ENCODE peak calls at places on chromosome 22, in nine cellular contexts. T, F, I, Q, R, Z, M, W and C are unnamed samples.

GRCh38 chr22:19374410-19374809 is 57.1 kb downstream of the HIRA start:
- ATAC-seq in M (no peak), I (no peak), R (no peak), Q (no peak), W (no peak), Z (no peak), F (no peak), T (no peak), C (no peak)

GRCh38 chr22:25156736-25157135 is 42.9 kb upstream of the CRYBB3 start:
- ATAC-seq in Z (no peak), I (no peak), W (no peak), R (no peak), T (no peak), F (no peak), Q (no peak), M (no peak), C (no peak)

GRCh38 chr22:45763236-45763624 is 91.6 kb downstream of the ATXN10 start:
- ATAC-seq in I (no peak), T (no peak), M (peak; percentile 39), R (no peak), Z (no peak), Q (peak; percentile 67), F (no peak), W (peak; percentile 65), C (no peak)

GRCh38 chr22:27124336-27125023 is 467.1 kb downstream of the MIAT start:
- ATAC-seq in Z (no peak), R (no peak), T (no peak), M (peak; percentile 43), Q (no peak), W (peak; percentile 61), I (peak; percentile 70), F (no peak), C (no peak)

GRCh38 chr22:20938272-20938671 is 21.1 kb downstream of the CRKL start:
- ATAC-seq in I (no peak), Z (no peak), T (no peak), R (no peak), F (no peak), W (no peak), Q (no peak), M (no peak), C (no peak)

GRCh38 chr22:46609175-46609690 is 11.0 kb upstream of the GRAMD4 start:
- ATAC-seq in Q (peak; percentile 33), M (no peak), F (no peak), W (no peak), R (no peak), I (no peak), T (no peak), Z (no peak), C (no peak)

GRCh38 chr22:39381009-39381755 is 18.4 kb upstream of the TAB1 start:
- ATAC-seq in Z (no peak), R (no peak), W (no peak), F (no peak), Q (peak; percentile 12), I (no peak), M (no peak), T (no peak), C (no peak)

GRCh38 chr22:46661221-46661851 is 41.1 kb downstream of the GRAMD4 start:
- ATAC-seq in Q (no peak), F (peak; percentile 34), R (peak; percentile 58), W (peak; percentile 28), I (no peak), Z (peak; percentile 73), M (no peak), T (no peak), C (peak; percentile 95)

GRCh38 chr22:20922141-20922751 is 5.0 kb downstream of the CRKL start:
- ATAC-seq in R (no peak), F (no peak), M (no peak), I (no peak), Q (no peak), T (no peak), Z (no peak), W (no peak), C (no peak)

GRCh38 chr22:38120359-38121110 is 10.1 kb upstream of the BAIAP2L2 start:
- ATAC-seq in M (peak; percentile 16), Q (peak; percentile 67), Z (no peak), W (no peak), T (no peak), I (no peak), R (no peak), F (no peak), C (no peak)

GRCh38 chr22:23275751-23276150 is 95.4 kb downstream of the BCR start:
- ATAC-seq in M (no peak), Z (no peak), R (no peak), T (no peak), Q (no peak), W (no peak), F (no peak), I (no peak), C (no peak)

GRCh38 chr22:45788530-45788929 is 116.9 kb downstream of the ATXN10 start:
- ATAC-seq in W (no peak), T (no peak), I (no peak), Z (no peak), M (no peak), Q (no peak), F (no peak), R (no peak), C (no peak)

GRCh38 chr22:41216984-41217383 is 11.9 kb downstream of the L3MBTL2 start:
- ATAC-seq in I (no peak), F (no peak), T (no peak), M (peak; percentile 39), W (peak; percentile 12), Z (no peak), Q (peak; percentile 32), R (no peak), C (no peak)

GRCh38 chr22:25200967-25201366 is 1.3 kb downstream of the CRYBB3 start:
- ATAC-seq in Z (no peak), Q (no peak), R (no peak), T (no peak), M (no peak), F (no peak), W (no peak), I (no peak), C (no peak)

GRCh38 chr22:22450343-22450839 is 58.2 kb downstream of the ZNF280B start:
- ATAC-seq in R (no peak), M (peak; percentile 67), T (peak; percentile 99), W (no peak), Z (peak; percentile 59), F (no peak), I (no peak), Q (no peak), C (no peak)

GRCh38 chr22:42459273-42460040 is 27.3 kb upstream of the NFAM1 start:
- ATAC-seq in T (no peak), W (no peak), Z (no peak), F (no peak), Q (peak; percentile 63), M (no peak), R (no peak), I (no peak), C (no peak)

GRCh38 chr22:39910875-39911601 is 10.2 kb downstream of the GRAP2 start:
- ATAC-seq in Q (no peak), R (no peak), F (no peak), W (no peak), I (no peak), M (no peak), Z (no peak), T (no peak), C (no peak)

GRCh38 chr22:28282346-28282745 is 363.3 kb upstream of the PITPNB start:
- ATAC-seq in M (no peak), Q (no peak), F (no peak), Z (no peak), W (no peak), R (no peak), T (no peak), I (no peak), C (no peak)

GRCh38 chr22:39703890-39704658 is 133.5 kb downstream of the CACNA1I start:
- ATAC-seq in I (no peak), Z (no peak), F (no peak), Q (no peak), R (no peak), M (peak; percentile 15), W (peak; percentile 78), T (no peak), C (no peak)

GRCh38 chr22:31250740-31251330 is 38.7 kb downstream of the LIMK2 start:
- ATAC-seq in W (no peak), Z (no peak), F (no peak), R (no peak), Q (no peak), M (no peak), I (no peak), T (no peak), C (no peak)

GRCh38 chr22:43923191-43923590 is 414 bp upstream of the PNPLA3 start:
- ATAC-seq in T (peak; percentile 72), W (no peak), Q (peak; percentile 6), Z (no peak), R (peak; percentile 23), I (no peak), M (no peak), F (peak; percentile 50), C (peak; percentile 25)

GRCh38 chr22:20952544-20953341 is 14.3 kb upstream of the AIFM3 start:
- ATAC-seq in Z (no peak), W (no peak), I (no peak), F (no peak), Q (no peak), R (no peak), T (no peak), M (no peak), C (no peak)

GRCh38 chr22:44859641-44860040 is 107.3 kb downstream of the ARHGAP8 start:
- ATAC-seq in M (no peak), W (no peak), Z (no peak), T (no peak), I (peak; percentile 9), Q (no peak), F (no peak), R (no peak), C (no peak)

GRCh38 chr22:40400173-40400572 is 29.8 kb downstream of the SGSM3 start:
- ATAC-seq in Q (no peak), R (no peak), Z (no peak), W (no peak), I (no peak), T (peak; percentile 89), M (no peak), F (peak; percentile 44), C (peak; percentile 32)

GRCh38 chr22:49862408-49862776 is 8.7 kb downstream of the ZBED4 start:
- ATAC-seq in T (no peak), M (peak; percentile 37), W (peak; percentile 50), R (no peak), Q (no peak), I (no peak), F (no peak), Z (no peak), C (no peak)

GRCh38 chr22:25062378-25063095 is 110.0 kb downstream of the KIAA1671 start:
- ATAC-seq in R (no peak), W (no peak), F (peak; percentile 94), Q (no peak), T (no peak), Z (peak; percentile 38), I (no peak), M (no peak), C (peak; percentile 24)

GRCh38 chr22:32852346-32853251 is 51.1 kb downstream of the TIMP3 start:
- ATAC-seq in I (peak; percentile 55), W (peak; percentile 74), M (peak; percentile 38), Z (no peak), T (no peak), R (no peak), Q (no peak), F (no peak), C (no peak)

GRCh38 chr22:44201556-44202129 is 20.9 kb downstream of the PARVG start:
- ATAC-seq in R (no peak), F (no peak), I (no peak), M (no peak), Z (no peak), T (no peak), W (peak; percentile 34), Q (no peak), C (no peak)

GRCh38 chr22:26226538-26227297 is 57.5 kb downstream of the SEZ6L start:
- ATAC-seq in W (no peak), R (no peak), M (no peak), T (no peak), Q (no peak), Z (no peak), I (no peak), F (no peak), C (no peak)

GRCh38 chr22:33529424-33530113 is 390.7 kb downstream of the LARGE1 start:
- ATAC-seq in I (no peak), T (no peak), W (peak; percentile 15), R (no peak), F (no peak), Q (no peak), Z (no peak), M (no peak), C (no peak)

GRCh38 chr22:40838486-40838885 is 18.0 kb downstream of the ST13 start:
- ATAC-seq in M (no peak), W (no peak), T (no peak), I (no peak), R (no peak), Q (no peak), F (no peak), Z (no peak), C (no peak)